ENCODE peak calls at places on chromosomes 2 and 18, in five cellular contexts. K, Z, A, D and X are unnamed samples.

GRCh38 chr2:200814276-200814815 is 2.6 kb downstream of the BZW1 start:
- DNase-seq in Z (no peak), D (peak), K (no peak), A (no peak), X (no peak)

GRCh38 chr2:173359231-173359630 is 4.6 kb downstream of the CDCA7 start:
- DNase-seq in K (no peak), D (no peak), Z (no peak), A (no peak), X (no peak)

GRCh38 chr2:228408529-228409227 is 227.2 kb upstream of the SPHKAP start:
- DNase-seq in A (no peak), D (no peak), Z (no peak), K (no peak), X (no peak)

GRCh38 chr18:69636529-69637301 is 236.0 kb downstream of the DOK6 start:
- DNase-seq in K (peak), A (no peak), D (peak), Z (no peak), X (no peak)

GRCh38 chr2:237685408-237685807 is 58.0 kb downstream of the LRRFIP1 start:
- DNase-seq in Z (no peak), A (no peak), K (peak), D (no peak), X (no peak)

GRCh38 chr2:219010162-219010756 is 17.0 kb upstream of the CRYBA2 start:
- DNase-seq in D (peak), A (no peak), K (peak), Z (no peak), X (no peak)

GRCh38 chr2:171963198-171963597 is 36.6 kb upstream of the METAP1D start:
- DNase-seq in Z (no peak), A (no peak), D (peak), K (no peak), X (no peak)

GRCh38 chr2:221771297-221771696 is 199.2 kb upstream of the EPHA4 start:
- DNase-seq in Z (no peak), A (no peak), K (no peak), D (no peak), X (no peak)

GRCh38 chr2:39737661-39738060 is 41.4 kb downstream of the THUMPD2 start:
- DNase-seq in D (no peak), Z (peak), K (peak), A (no peak), X (peak)

GRCh38 chr18:12307871-12308385 is at the start of gene TUBB6:
- DNase-seq in D (peak), A (no peak), K (peak), Z (peak), X (peak)

GRCh38 chr2:209702775-209703174 is 68.9 kb upstream of the UNC80 start:
- DNase-seq in K (no peak), D (no peak), A (no peak), Z (no peak), X (no peak)

GRCh38 chr18:48833701-48834394 is 116.9 kb downstream of the SMAD7 start:
- DNase-seq in A (peak), D (peak), Z (no peak), K (peak), X (peak)

GRCh38 chr2:191565647-191566198 is 112.2 kb upstream of the NABP1 start:
- DNase-seq in K (peak), D (no peak), A (no peak), Z (no peak), X (no peak)

GRCh38 chr18:34649072-34649471 is 61.0 kb upstream of the DTNA start:
- DNase-seq in Z (no peak), D (no peak), K (no peak), A (no peak), X (no peak)

GRCh38 chr2:65311049-65311448 is 83.4 kb downstream of the ACTR2 start:
- DNase-seq in K (no peak), A (no peak), Z (no peak), D (no peak), X (no peak)

GRCh38 chr18:48072428-48073204 is 142.2 kb upstream of the SMAD2 start:
- DNase-seq in K (no peak), D (no peak), A (no peak), Z (no peak), X (no peak)

GRCh38 chr2:41878726-41879366 is 169.0 kb upstream of the PKDCC start:
- DNase-seq in D (no peak), Z (no peak), A (no peak), K (no peak), X (no peak)

GRCh38 chr2:113273031-113273551 is 5.6 kb downstream of the PAX8 start:
- DNase-seq in Z (peak), D (peak), K (peak), A (no peak), X (peak)

GRCh38 chr2:12087671-12088380 is 341.4 kb downstream of the LPIN1 start:
- DNase-seq in K (peak), A (no peak), D (no peak), Z (no peak), X (no peak)

GRCh38 chr18:69282371-69282770 is 118.3 kb upstream of the DOK6 start:
- DNase-seq in A (no peak), Z (no peak), D (no peak), K (no peak), X (no peak)

GRCh38 chr2:108184421-108184820 is 55.3 kb upstream of the SULT1C3 start:
- DNase-seq in Z (peak), A (no peak), K (peak), D (no peak), X (peak)

GRCh38 chr18:10168477-10168876 is 254.7 kb downstream of the VAPA start:
- DNase-seq in Z (no peak), K (no peak), A (no peak), D (no peak), X (no peak)

GRCh38 chr18:11336241-11336640 is 186.9 kb upstream of the PIEZO2 start:
- DNase-seq in A (no peak), D (no peak), K (no peak), Z (no peak), X (no peak)

GRCh38 chr2:46555011-46555410 is 75.6 kb downstream of the TMEM247 start:
- DNase-seq in K (peak), A (peak), D (peak), Z (no peak), X (no peak)

GRCh38 chr2:221943078-221943810 is 355.6 kb downstream of the PAX3 start:
- DNase-seq in A (no peak), K (peak), D (no peak), Z (no peak), X (peak)

GRCh38 chr2:69306612-69306896 is 80.5 kb downstream of the GFPT1 start:
- DNase-seq in Z (no peak), K (no peak), D (no peak), A (no peak), X (no peak)

GRCh38 chr2:27297195-27297594 is 11.1 kb downstream of the UCN start:
- DNase-seq in D (no peak), Z (no peak), K (no peak), A (no peak), X (no peak)

GRCh38 chr2:64259301-64259700 is 115.1 kb upstream of the PELI1 start:
- DNase-seq in A (no peak), K (no peak), D (no peak), Z (no peak), X (no peak)

GRCh38 chr2:233350708-233351107 is 3.6 kb upstream of the DGKD start:
- DNase-seq in Z (peak), D (peak), A (no peak), K (peak), X (peak)

GRCh38 chr2:118224144-118224887 is 136.0 kb downstream of the INSIG2 start:
- DNase-seq in Z (no peak), K (no peak), D (peak), A (peak), X (peak)

GRCh38 chr18:79071037-79071960 is 2.1 kb downstream of the ATP9B start:
- DNase-seq in D (no peak), K (peak), Z (no peak), A (no peak), X (no peak)

GRCh38 chr2:70523996-70524965 is 29.3 kb downstream of the TGFA start:
- DNase-seq in Z (peak), K (peak), D (peak), A (no peak), X (peak)

GRCh38 chr2:121297217-121297830 is 12.3 kb upstream of the TFCP2L1 start:
- DNase-seq in D (peak), Z (peak), K (peak), A (no peak), X (peak)

GRCh38 chr2:199764273-199764800 is 86.7 kb downstream of the FTCDNL1 start:
- DNase-seq in A (no peak), K (no peak), D (no peak), Z (no peak), X (no peak)

GRCh38 chr18:28412521-28412920 is 235.6 kb upstream of the CDH2 start:
- DNase-seq in Z (no peak), A (no peak), D (no peak), K (peak), X (peak)